ENCODE peak calls at places on chromosomes 5 and 9, in nine cellular contexts. W, K, S, Q, U, C, P, X and B are unnamed samples.

GRCh38 chr9:109780453-109781033 is 545 bp downstream of the PALM2AKAP2 start:
- DNase-seq in W (no peak), K (no peak), S (no peak), Q (no peak), U (no peak), C (no peak), P (peak), X (no peak), B (no peak)

GRCh38 chr5:59206132-59206581 is 623.3 kb downstream of the RAB3C start:
- DNase-seq in W (peak), K (no peak), S (no peak), Q (no peak), U (no peak), C (no peak), P (no peak), X (no peak), B (no peak)

GRCh38 chr9:127165096-127165495 is 42.7 kb upstream of the ANGPTL2 start:
- DNase-seq in W (no peak), K (no peak), S (no peak), Q (peak), U (no peak), C (peak), P (no peak), X (no peak), B (no peak)

GRCh38 chr9:93058357-93059096 is at the start of gene SUSD3:
- DNase-seq in W (no peak), K (no peak), S (peak), Q (peak), U (peak), C (no peak), P (no peak), X (peak), B (no peak)

GRCh38 chr5:76082790-76083554 is at the start of gene SV2C:
- DNase-seq in W (no peak), K (no peak), S (no peak), Q (no peak), U (no peak), C (no peak), P (peak), X (no peak), B (no peak)

GRCh38 chr9:124272979-124273378 is 15.2 kb downstream of the NEK6 start:
- DNase-seq in W (no peak), K (no peak), S (no peak), Q (no peak), U (no peak), C (no peak), P (no peak), X (no peak), B (no peak)

GRCh38 chr5:14503681-14504331 is 77.8 kb upstream of the OTULINL start:
- DNase-seq in W (no peak), K (no peak), S (no peak), Q (no peak), U (no peak), C (no peak), P (no peak), X (no peak), B (no peak)

GRCh38 chr5:144328505-144328904 is 157.8 kb downstream of the KCTD16 start:
- DNase-seq in W (no peak), K (no peak), S (no peak), Q (no peak), U (no peak), C (no peak), P (peak), X (no peak), B (no peak)

GRCh38 chr9:108933231-108933630 is 693 bp downstream of the ELP1 start:
- DNase-seq in W (peak), K (no peak), S (no peak), Q (no peak), U (no peak), C (no peak), P (no peak), X (no peak), B (peak)

GRCh38 chr9:123586140-123586735 is 230.2 kb downstream of the CRB2 start:
- DNase-seq in W (no peak), K (no peak), S (no peak), Q (no peak), U (no peak), C (no peak), P (peak), X (no peak), B (no peak)

GRCh38 chr9:137716694-137717287 is 98.0 kb downstream of the EHMT1 start:
- DNase-seq in W (no peak), K (no peak), S (no peak), Q (no peak), U (no peak), C (no peak), P (no peak), X (no peak), B (no peak)

GRCh38 chr9:113886003-113886324 is 9.9 kb downstream of the ZNF618 start:
- DNase-seq in W (no peak), K (no peak), S (no peak), Q (peak), U (no peak), C (peak), P (no peak), X (no peak), B (no peak)

GRCh38 chr5:95881833-95882232 is 59.3 kb upstream of the GLRX start:
- DNase-seq in W (no peak), K (no peak), S (no peak), Q (no peak), U (no peak), C (no peak), P (no peak), X (no peak), B (no peak)

GRCh38 chr5:138603521-138603920 is 28.3 kb upstream of the HSPA9 start:
- DNase-seq in W (peak), K (no peak), S (no peak), Q (no peak), U (no peak), C (no peak), P (no peak), X (no peak), B (no peak)

GRCh38 chr5:107389769-107390168 is 281.0 kb downstream of the EFNA5 start:
- DNase-seq in W (no peak), K (no peak), S (no peak), Q (no peak), U (no peak), C (no peak), P (no peak), X (no peak), B (no peak)

GRCh38 chr5:168219515-168220410 is 71.7 kb upstream of the WWC1 start:
- DNase-seq in W (peak), K (peak), S (peak), Q (no peak), U (no peak), C (no peak), P (peak), X (no peak), B (peak)

GRCh38 chr9:93206576-93207155 is 22.7 kb downstream of the WNK2 start:
- DNase-seq in W (no peak), K (no peak), S (no peak), Q (no peak), U (no peak), C (no peak), P (no peak), X (no peak), B (no peak)

GRCh38 chr5:61600945-61601491 is 269.0 kb downstream of the ZSWIM6 start:
- DNase-seq in W (no peak), K (no peak), S (peak), Q (no peak), U (no peak), C (no peak), P (no peak), X (no peak), B (no peak)

GRCh38 chr5:36875051-36875788 is 1.3 kb upstream of the NIPBL start:
- DNase-seq in W (peak), K (no peak), S (peak), Q (peak), U (peak), C (no peak), P (peak), X (peak), B (peak)

GRCh38 chr5:110150199-110150598 is 460.5 kb downstream of the MAN2A1 start:
- DNase-seq in W (peak), K (no peak), S (no peak), Q (no peak), U (no peak), C (no peak), P (no peak), X (no peak), B (no peak)

GRCh38 chr5:68246802-68247201 is 31.2 kb downstream of the PIK3R1 start:
- DNase-seq in W (no peak), K (no peak), S (no peak), Q (no peak), U (no peak), C (no peak), P (no peak), X (no peak), B (no peak)

GRCh38 chr9:672833-673232 is 168.7 kb upstream of the DMRT1 start:
- DNase-seq in W (no peak), K (no peak), S (no peak), Q (no peak), U (no peak), C (no peak), P (no peak), X (no peak), B (no peak)

GRCh38 chr5:117863589-117864296 is 1124.6 kb downstream of the DTWD2 start:
- DNase-seq in W (no peak), K (no peak), S (no peak), Q (no peak), U (no peak), C (no peak), P (no peak), X (no peak), B (no peak)

GRCh38 chr5:59299006-59299405 is 594.5 kb downstream of the PDE4D start:
- DNase-seq in W (no peak), K (no peak), S (no peak), Q (no peak), U (no peak), C (no peak), P (no peak), X (no peak), B (no peak)

GRCh38 chr5:140358738-140359310 is 1.2 kb upstream of the SLC4A9 start:
- DNase-seq in W (peak), K (no peak), S (no peak), Q (no peak), U (no peak), C (no peak), P (no peak), X (no peak), B (peak)

GRCh38 chr9:34517185-34517584 is 5.6 kb downstream of the ENHO start:
- DNase-seq in W (no peak), K (no peak), S (no peak), Q (no peak), U (no peak), C (no peak), P (no peak), X (no peak), B (no peak)

GRCh38 chr9:96859461-96860198 is 5.3 kb upstream of the ZNF782 start:
- DNase-seq in W (peak), K (no peak), S (no peak), Q (no peak), U (no peak), C (no peak), P (no peak), X (no peak), B (no peak)

GRCh38 chr5:159849437-159850191 is 66.7 kb upstream of the ADRA1B start:
- DNase-seq in W (peak), K (no peak), S (no peak), Q (no peak), U (no peak), C (no peak), P (no peak), X (no peak), B (no peak)

GRCh38 chr9:110582156-110582555 is 2.6 kb upstream of the SVEP1 start:
- DNase-seq in W (no peak), K (no peak), S (no peak), Q (no peak), U (no peak), C (no peak), P (no peak), X (no peak), B (no peak)

GRCh38 chr5:54457094-54457531 is 1.6 kb downstream of the HSPB3 start:
- DNase-seq in W (peak), K (no peak), S (no peak), Q (peak), U (no peak), C (no peak), P (no peak), X (no peak), B (no peak)

GRCh38 chr9:127179633-127180401 is 57.4 kb upstream of the ANGPTL2 start:
- DNase-seq in W (no peak), K (no peak), S (no peak), Q (peak), U (no peak), C (no peak), P (no peak), X (no peak), B (no peak)